ENCODE peak calls at places on chromosomes 16 and 17, in eight cellular contexts. F is colonic mucosa; P is CD4-positive, CD25-positive, alpha-beta regulatory T cell; V is transverse colon; M is cardiac fibroblast; I is AG04449; G is coronary artery; U is neural progenitor cell. Z is an unnamed sample.

GRCh38 chr17:8728991-8729390 is 15.6 kb downstream of the CCDC42 start:
- DNase-seq in F (no peak), P (no peak), V (no peak), M (no peak), I (no peak), G (peak), U (no peak), Z (no peak)

GRCh38 chr17:50871369-50871768 is 5.2 kb upstream of the TOB1 start:
- DNase-seq in F (no peak), P (peak), V (no peak), M (no peak), I (no peak), G (no peak), U (no peak), Z (no peak)

GRCh38 chr17:9913476-9913875 is 8.4 kb upstream of the RCVRN start:
- DNase-seq in F (no peak), P (no peak), V (no peak), M (no peak), I (no peak), G (no peak), U (no peak), Z (no peak)

GRCh38 chr16:50697881-50698767 is 4.7 kb downstream of the NOD2 start:
- DNase-seq in F (no peak), P (peak), V (peak), M (peak), I (no peak), G (no peak), U (no peak), Z (no peak)

GRCh38 chr17:43418441-43419374 is 19.9 kb downstream of the ARL4D start:
- DNase-seq in F (no peak), P (no peak), V (peak), M (peak), I (peak), G (peak), U (peak), Z (peak)

GRCh38 chr17:63785556-63785955 is 11.6 kb downstream of the DDX42 start:
- DNase-seq in F (no peak), P (no peak), V (no peak), M (peak), I (no peak), G (no peak), U (no peak), Z (no peak)

GRCh38 chr16:84313921-84314320 is 19.2 kb downstream of the WFDC1 start:
- DNase-seq in F (no peak), P (no peak), V (no peak), M (no peak), I (no peak), G (no peak), U (no peak), Z (no peak)

GRCh38 chr16:22027633-22028032 is 19.7 kb downstream of the MOSMO start:
- DNase-seq in F (no peak), P (no peak), V (no peak), M (peak), I (no peak), G (no peak), U (no peak), Z (no peak)

GRCh38 chr16:72295914-72296313 is 124.0 kb upstream of the PMFBP1 start:
- DNase-seq in F (no peak), P (no peak), V (no peak), M (no peak), I (no peak), G (no peak), U (no peak), Z (no peak)

GRCh38 chr16:88810868-88811599 is 694 bp downstream of the APRT start:
- DNase-seq in F (peak), P (peak), V (peak), M (peak), I (no peak), G (peak), U (peak), Z (peak)

GRCh38 chr16:69424935-69425784 is 741 bp downstream of the CYB5B start:
- DNase-seq in F (no peak), P (no peak), V (no peak), M (no peak), I (no peak), G (no peak), U (no peak), Z (no peak)

GRCh38 chr16:51409001-51409675 is 258.1 kb upstream of the SALL1 start:
- DNase-seq in F (no peak), P (no peak), V (no peak), M (peak), I (no peak), G (no peak), U (no peak), Z (no peak)

GRCh38 chr17:72967963-72968585 is 124.4 kb downstream of the SLC39A11 start:
- DNase-seq in F (no peak), P (no peak), V (no peak), M (peak), I (no peak), G (no peak), U (no peak), Z (no peak)

GRCh38 chr17:27818311-27819170 is 18.2 kb upstream of the NOS2 start:
- DNase-seq in F (peak), P (no peak), V (peak), M (peak), I (no peak), G (no peak), U (no peak), Z (no peak)

GRCh38 chr16:1474047-1474446 is 781 bp downstream of the CLCN7 start:
- DNase-seq in F (no peak), P (no peak), V (no peak), M (peak), I (no peak), G (no peak), U (peak), Z (no peak)

GRCh38 chr16:57588821-57589220 is 39.6 kb upstream of the ADGRG1 start:
- DNase-seq in F (no peak), P (no peak), V (no peak), M (no peak), I (no peak), G (no peak), U (no peak), Z (no peak)

GRCh38 chr17:34226011-34226410 is 29.1 kb upstream of the CCL2 start:
- DNase-seq in F (no peak), P (no peak), V (no peak), M (no peak), I (no peak), G (no peak), U (no peak), Z (no peak)

GRCh38 chr16:81657731-81658130 is 121.4 kb upstream of the PLCG2 start:
- DNase-seq in F (no peak), P (no peak), V (peak), M (no peak), I (no peak), G (no peak), U (no peak), Z (no peak)

GRCh38 chr17:42618442-42619150 is 9.1 kb downstream of the TUBG1 start:
- DNase-seq in F (peak), P (no peak), V (peak), M (no peak), I (no peak), G (no peak), U (peak), Z (no peak)

GRCh38 chr16:48446534-48446920 is 61.3 kb upstream of the SIAH1 start:
- DNase-seq in F (peak), P (no peak), V (no peak), M (no peak), I (no peak), G (no peak), U (peak), Z (no peak)

GRCh38 chr16:50425648-50426047 is 56.9 kb upstream of the BRD7 start:
- DNase-seq in F (no peak), P (no peak), V (no peak), M (no peak), I (no peak), G (no peak), U (no peak), Z (no peak)

GRCh38 chr16:21167360-21167759 is 8.9 kb downstream of the LDAF1 start:
- DNase-seq in F (no peak), P (no peak), V (no peak), M (peak), I (peak), G (no peak), U (no peak), Z (peak)

GRCh38 chr17:6439951-6440350 is 4.3 kb upstream of the PIMREG start:
- DNase-seq in F (no peak), P (no peak), V (no peak), M (no peak), I (no peak), G (no peak), U (peak), Z (peak)

GRCh38 chr17:6446516-6447100 is 2.4 kb downstream of the PIMREG start:
- DNase-seq in F (no peak), P (no peak), V (no peak), M (no peak), I (no peak), G (no peak), U (no peak), Z (no peak)

GRCh38 chr17:6443692-6444572 is at the start of gene PIMREG:
- DNase-seq in F (peak), P (peak), V (peak), M (peak), I (peak), G (peak), U (peak), Z (peak)

GRCh38 chr17:6444573-6445335 is 499 bp downstream of the PIMREG start:
- DNase-seq in F (no peak), P (no peak), V (no peak), M (no peak), I (no peak), G (no peak), U (peak), Z (no peak)

GRCh38 chr17:6442775-6443174 is 1.5 kb upstream of the PIMREG start:
- DNase-seq in F (no peak), P (no peak), V (no peak), M (no peak), I (no peak), G (no peak), U (no peak), Z (no peak)
- H3K4me3 ChIP-seq in F (no peak), P (no peak), V (no peak), M (no peak), I (no peak), G (no peak), U (no peak), Z (no peak)

GRCh38 chr17:55706808-55707773 is 15.6 kb downstream of the TMEM100 start:
- DNase-seq in F (no peak), P (no peak), V (no peak), M (no peak), I (no peak), G (no peak), U (peak), Z (no peak)
- H3K4me3 ChIP-seq in F (no peak), P (no peak), V (no peak), M (no peak), I (no peak), G (no peak), U (no peak), Z (no peak)

DNA sequence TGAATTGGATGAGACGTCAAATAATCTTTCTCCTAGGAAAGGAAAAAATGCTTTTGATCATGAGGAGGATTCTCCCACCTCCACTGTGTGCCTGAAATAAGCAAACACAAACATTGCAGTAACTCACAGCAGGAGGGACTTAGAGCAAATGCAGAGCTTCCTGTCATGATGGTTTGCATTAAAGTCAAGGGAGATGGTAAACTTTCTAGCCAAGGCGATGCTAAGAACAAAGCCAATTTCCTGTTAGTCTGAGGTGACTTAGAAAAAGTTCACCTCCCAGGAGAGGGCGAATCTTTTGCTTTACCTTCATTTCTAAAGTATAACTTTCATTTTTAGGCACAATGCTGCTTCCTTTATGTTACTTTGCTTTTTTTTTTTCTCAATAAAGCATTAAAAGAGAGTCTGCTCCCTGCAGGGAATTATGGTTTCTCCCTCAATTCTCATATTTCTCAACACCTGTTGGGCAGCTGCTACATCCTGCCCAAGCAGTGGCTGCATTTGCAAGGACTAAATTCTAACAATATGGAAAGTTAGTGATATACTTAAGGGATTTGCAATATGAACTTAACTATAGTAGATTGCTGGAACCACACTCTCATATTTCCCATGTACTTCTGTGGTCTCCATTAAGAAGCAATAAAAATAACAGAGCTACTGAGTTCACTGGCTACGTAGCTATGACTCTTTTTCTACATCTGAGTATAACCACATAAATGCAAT is 175.6 kb downstream of the PCTP start:
- DNase-seq in F (no peak), P (no peak), V (no peak), M (no peak), I (no peak), G (no peak), U (no peak), Z (no peak)
- H3K4me3 ChIP-seq in F (no peak), P (no peak), V (no peak), M (no peak), I (no peak), G (no peak), U (no peak), Z (no peak)

GRCh38 chr17:17665255-17665654 is 16.0 kb upstream of the RAI1 start:
- DNase-seq in F (no peak), P (no peak), V (no peak), M (no peak), I (no peak), G (no peak), U (no peak), Z (no peak)
- H3K4me3 ChIP-seq in F (no peak), P (no peak), V (no peak), M (no peak), I (no peak), G (no peak), U (no peak), Z (no peak)

DNA sequence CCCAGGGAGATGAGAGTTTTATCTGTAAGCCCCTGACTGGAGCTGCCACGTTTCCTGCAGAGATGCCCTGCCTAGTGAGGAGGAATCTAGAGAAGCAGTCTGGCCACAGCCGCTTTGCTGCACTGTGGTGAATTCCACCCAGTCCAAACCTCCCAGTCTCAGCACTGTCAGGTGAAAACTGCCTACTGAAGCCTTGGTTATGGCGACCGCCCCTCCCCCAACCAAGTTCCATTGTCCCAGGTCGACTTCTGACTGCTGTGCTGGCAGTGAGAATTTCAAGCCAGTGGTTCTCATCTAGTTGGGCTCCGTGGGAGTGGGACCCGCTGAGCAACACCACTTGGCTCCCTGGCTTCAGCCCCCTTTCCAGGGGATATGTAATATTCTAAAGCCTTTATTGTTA is 10.2 kb upstream of the LYZL6 start:
- DNase-seq in F (no peak), P (no peak), V (no peak), M (no peak), I (no peak), G (no peak), U (peak), Z (no peak)
- H3K4me3 ChIP-seq in F (no peak), P (no peak), V (no peak), M (no peak), I (no peak), G (no peak), U (no peak), Z (no peak)

DNA sequence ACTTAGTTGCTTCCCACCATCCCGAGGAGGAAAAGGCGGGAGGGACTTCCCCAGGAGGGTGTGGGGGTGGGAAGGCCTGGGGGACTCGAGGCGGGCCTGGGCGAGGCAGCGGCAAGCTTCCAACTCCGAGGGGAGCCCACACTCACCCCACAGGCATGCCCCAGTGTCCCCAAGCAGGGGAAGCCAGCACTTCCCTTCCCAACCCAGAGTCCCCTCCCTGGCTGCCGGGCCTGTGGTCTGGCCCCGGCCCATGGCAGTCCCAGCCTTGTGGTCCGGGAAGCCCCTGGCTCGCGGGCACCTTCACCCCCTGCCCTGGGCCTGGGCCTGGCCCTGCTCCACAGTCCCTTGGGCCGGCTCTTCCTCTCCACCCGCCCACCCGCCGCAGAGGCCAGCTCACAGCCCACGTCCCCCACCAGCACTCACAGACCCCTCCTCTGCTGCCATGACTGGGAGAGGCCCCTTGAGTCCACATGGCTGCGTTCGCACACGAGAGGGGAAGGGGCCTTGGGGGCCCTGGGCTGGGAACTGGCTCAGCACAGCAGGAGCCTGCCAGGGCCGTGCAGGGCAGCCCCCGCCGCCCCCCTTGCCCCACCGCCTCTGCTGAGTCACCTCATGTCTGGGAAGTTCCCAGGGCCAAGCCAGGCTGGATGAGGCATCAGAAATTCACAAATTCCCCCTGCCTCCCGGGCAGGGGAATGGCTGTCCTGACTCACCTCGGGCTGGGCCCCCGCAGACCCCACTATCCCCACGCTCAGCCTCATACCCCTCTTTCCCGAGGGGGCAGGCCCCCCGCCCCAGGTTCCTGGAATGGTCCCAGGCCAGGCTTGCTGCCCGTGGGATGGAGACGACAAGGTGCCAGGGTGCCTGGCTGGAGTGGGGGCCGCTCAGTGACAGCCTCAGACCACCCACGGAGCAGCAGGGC is 27.8 kb downstream of the BAHCC1 start:
- DNase-seq in F (no peak), P (no peak), V (peak), M (peak), I (peak), G (peak), U (peak), Z (peak)
- H3K4me3 ChIP-seq in F (no peak), P (no peak), V (no peak), M (peak), I (peak), G (peak), U (no peak), Z (peak)

Z was measured in kidney epithelial cell.